ENCODE peak calls at places on chromosomes 2 and 18, in eight cellular contexts. J is tibial artery, S is keratinocyte, C is WERI-Rb-1, L is K562, X is cardiac muscle cell, Q is esophagus squamous epithelium, G is HL-60. O is an unnamed sample.

GRCh38 chr2:234257859-234258561 is 207.5 kb downstream of the SPP2 start:
- DNase-seq in X (peak; percentile 94), L (no peak), Q (no peak), G (no peak), S (peak; percentile 99), C (peak; percentile 76), J (peak; percentile 41), O (no peak)

GRCh38 chr2:215736653-215737290 is 276.6 kb downstream of the MREG start:
- DNase-seq in X (peak; percentile 82), Q (no peak), J (no peak), L (peak; percentile 27), S (no peak), C (no peak), G (no peak), O (no peak)

GRCh38 chr2:147862859-147863516 is 18.2 kb downstream of the ACVR2A start:
- DNase-seq in G (no peak), S (no peak), Q (no peak), X (no peak), L (no peak), J (no peak), C (no peak), O (no peak)

GRCh38 chr18:48675912-48676311 is 137.1 kb downstream of the CTIF start:
- DNase-seq in G (no peak), Q (no peak), L (no peak), C (no peak), S (no peak), X (no peak), J (peak; percentile 26), O (no peak)

GRCh38 chr18:9735238-9735637 is 27.1 kb downstream of the RAB31 start:
- DNase-seq in C (no peak), S (no peak), Q (no peak), G (peak; percentile 97), X (no peak), L (no peak), J (no peak), O (peak; percentile 65)

GRCh38 chr2:140526575-140526974 is 1604.2 kb downstream of the LRP1B start:
- DNase-seq in G (no peak), C (no peak), S (no peak), Q (no peak), J (no peak), X (peak; percentile 53), L (no peak), O (no peak)

GRCh38 chr2:230650585-230651137 is 62.0 kb upstream of the CAB39 start:
- DNase-seq in S (no peak), J (no peak), L (peak; percentile 58), Q (no peak), G (no peak), X (no peak), C (no peak), O (no peak)

GRCh38 chr2:109392140-109392539 is 221.6 kb downstream of the SEPTIN10 start:
- DNase-seq in G (no peak), J (no peak), Q (no peak), L (no peak), X (no peak), S (no peak), C (no peak), O (no peak)

GRCh38 chr2:50691518-50691917 is 340.4 kb downstream of the NRXN1 start:
- DNase-seq in L (no peak), S (no peak), C (no peak), Q (no peak), G (no peak), J (no peak), X (no peak), O (no peak)

GRCh38 chr2:176035013-176035691 is 33.1 kb upstream of the LNPK start:
- DNase-seq in X (no peak), Q (no peak), G (no peak), S (no peak), J (no peak), L (no peak), C (no peak), O (no peak)

GRCh38 chr2:178066890-178067669 is 5.5 kb downstream of the PDE11A start:
- DNase-seq in J (no peak), Q (no peak), G (no peak), X (no peak), C (peak; percentile 21), S (no peak), L (no peak), O (no peak)

GRCh38 chr2:34664266-34664665 is 1065.2 kb upstream of the FAM98A start:
- DNase-seq in G (no peak), J (no peak), L (no peak), X (no peak), S (no peak), Q (no peak), C (no peak), O (no peak)

GRCh38 chr2:134149904-134150303 is 104.0 kb upstream of the MGAT5 start:
- DNase-seq in J (no peak), L (peak; percentile 34), C (no peak), Q (no peak), S (no peak), G (no peak), X (no peak), O (no peak)

GRCh38 chr2:28958689-28959088 is 22.4 kb upstream of the TOGARAM2 start:
- DNase-seq in L (peak; percentile 64), G (peak; percentile 56), Q (no peak), S (no peak), X (peak; percentile 87), J (peak; percentile 48), C (peak; percentile 84), O (peak; percentile 82)

GRCh38 chr2:234960091-234961088 is 8.6 kb downstream of the SH3BP4 start:
- DNase-seq in G (no peak), L (no peak), S (no peak), J (no peak), Q (no peak), X (no peak), C (no peak), O (peak; percentile 35)

GRCh38 chr18:51569561-51569960 is 372.1 kb upstream of the MEX3C start:
- DNase-seq in L (no peak), J (no peak), X (no peak), S (no peak), G (no peak), Q (no peak), C (no peak), O (no peak)

GRCh38 chr2:27792759-27793158 is 21.2 kb downstream of the MRPL33 start:
- DNase-seq in Q (no peak), G (no peak), S (no peak), C (no peak), X (peak; percentile 52), J (no peak), L (no peak), O (no peak)

GRCh38 chr2:217802261-217802660 is 200.5 kb downstream of the TNS1 start:
- DNase-seq in J (peak; percentile 21), S (no peak), L (no peak), X (no peak), G (no peak), C (no peak), Q (no peak), O (peak; percentile 68)

GRCh38 chr2:15842771-15843666 is 97.3 kb upstream of the MYCN start:
- DNase-seq in S (no peak), Q (no peak), J (no peak), C (peak; percentile 40), X (no peak), L (no peak), G (no peak), O (no peak)

GRCh38 chr18:76455015-76455676 is 39.9 kb downstream of the ZNF516 start:
- DNase-seq in C (peak; percentile 46), J (no peak), Q (no peak), S (no peak), L (no peak), X (no peak), G (no peak), O (no peak)
- H3K27ac ChIP-seq in C (peak overlapping the region; percentile 96), J (no peak overlapping the region), Q (no peak overlapping the region), S (no peak overlapping the region), L (no peak overlapping the region), X (peak overlapping the region; percentile 86), G (no peak overlapping the region), O (no peak overlapping the region)

DNA sequence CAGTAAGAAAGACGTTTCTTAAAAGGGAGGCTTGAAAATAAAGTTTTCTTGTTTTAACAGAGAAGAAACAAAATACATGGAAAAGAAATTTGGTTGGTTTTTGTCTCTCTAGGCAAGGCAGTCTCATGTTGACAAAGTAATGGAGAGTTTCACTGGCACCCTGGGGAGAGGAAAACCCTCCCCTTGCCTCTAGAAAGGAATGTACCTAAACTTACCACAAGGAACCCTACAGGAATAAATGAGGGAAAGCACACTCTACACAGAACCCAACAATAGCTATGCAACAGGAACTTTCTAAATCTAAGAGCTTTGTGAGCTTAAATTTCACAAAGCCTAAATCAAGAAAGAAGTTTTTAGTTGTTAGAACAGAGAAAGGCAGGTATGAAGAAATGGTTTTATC is 37.0 kb downstream of the FIGN start:
- DNase-seq in C (no peak), S (no peak), G (no peak), Q (no peak), J (no peak), L (no peak), X (peak; percentile 17), O (no peak)
- TF ChIP-seq CTCF in C (no peak), S (no peak), G (no peak), Q (no peak), J (no peak), L (no peak), X (no peak), O (no peak)

DNA sequence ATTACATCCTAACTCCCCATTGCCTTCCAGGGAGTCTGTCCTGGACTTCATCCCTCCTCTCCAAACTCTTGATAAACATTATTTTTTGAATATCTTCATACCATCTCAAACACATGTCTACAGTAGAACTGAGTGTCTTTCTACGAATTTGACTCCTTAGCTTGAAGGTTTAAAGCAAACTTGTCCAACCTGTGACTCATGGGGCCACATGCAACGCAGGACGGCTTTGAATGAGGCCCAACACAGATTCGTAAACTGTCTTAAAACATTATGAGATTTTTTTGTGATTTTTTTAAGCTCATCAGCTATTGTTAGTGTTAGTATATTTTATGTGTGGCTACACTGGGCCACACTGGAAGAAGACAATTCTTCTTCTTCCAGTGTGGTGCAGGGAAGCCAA is 98.1 kb downstream of the PARD3B start:
- DNase-seq in C (no peak), G (no peak), X (no peak), J (no peak), L (no peak), S (no peak), Q (no peak), O (no peak)
- H3K27ac ChIP-seq in C (no peak overlapping the region), G (no peak overlapping the region), X (no peak overlapping the region), J (no peak overlapping the region), L (no peak overlapping the region), S (no peak overlapping the region), Q (no peak overlapping the region), O (no peak overlapping the region)

GRCh38 chr2:26396734-26397298 is 4.9 kb upstream of the DRC1 start:
- DNase-seq in G (peak; percentile 84), L (peak; percentile 55), J (no peak), C (no peak), X (no peak), S (no peak), Q (no peak), O (no peak)

GRCh38 chr2:26407517-26407916 is 5.8 kb downstream of the DRC1 start:
- DNase-seq in X (no peak), S (no peak), J (no peak), L (no peak), Q (no peak), G (no peak), C (no peak), O (no peak)

GRCh38 chr2:26399781-26400376 is 1.8 kb upstream of the DRC1 start:
- DNase-seq in S (no peak), C (no peak), Q (no peak), X (no peak), G (peak; percentile 74), J (no peak), L (no peak), O (no peak)

GRCh38 chr2:26400723-26401122 is 997 bp upstream of the DRC1 start:
- DNase-seq in C (no peak), X (no peak), J (no peak), S (no peak), G (peak; percentile 32), Q (no peak), L (no peak), O (no peak)

GRCh38 chr2:26401739-26402541 is at the start of gene DRC1:
- DNase-seq in X (peak; percentile 88), G (no peak), J (no peak), C (no peak), S (no peak), L (no peak), Q (no peak), O (no peak)
- TF ChIP-seq CTCF in X (no peak), G (no peak), J (no peak), C (no peak), S (no peak), L (no peak), Q (no peak), O (no peak)

O was measured in coronary artery.